ENCODE peak calls at places on chromosomes 5 and 9, in six cellular contexts. One of them, this sample, is unnamed.

GRCh38 chr5:126801992-126802294 is 25.0 kb downstream of the LMNB1 start:
- DNase-seq in tibial nerve: no peak
- DNase-seq in thyroid gland: no peak
- DNase-seq in Peyer's patch: no peak
- DNase-seq in lower leg skin: no peak
- DNase-seq in HCT116: no peak
- DNase-seq in this sample: peak; percentile 58

GRCh38 chr5:6676702-6677101 is 36.5 kb upstream of the TENT4A start:
- DNase-seq in tibial nerve: no peak
- DNase-seq in thyroid gland: no peak
- DNase-seq in Peyer's patch: no peak
- DNase-seq in lower leg skin: no peak
- DNase-seq in HCT116: no peak
- DNase-seq in this sample: no peak

GRCh38 chr5:166909926-166910325 is 1381.5 kb upstream of the WWC1 start:
- DNase-seq in tibial nerve: no peak
- DNase-seq in thyroid gland: no peak
- DNase-seq in Peyer's patch: no peak
- DNase-seq in lower leg skin: no peak
- DNase-seq in HCT116: no peak
- DNase-seq in this sample: no peak

GRCh38 chr9:111965566-111966019 is 69.0 kb downstream of the UGCG start:
- DNase-seq in tibial nerve: no peak
- DNase-seq in thyroid gland: no peak
- DNase-seq in Peyer's patch: no peak
- DNase-seq in lower leg skin: no peak
- DNase-seq in HCT116: peak; percentile 83
- DNase-seq in this sample: no peak

GRCh38 chr5:135034186-135034962 is at the start of gene PITX1:
- DNase-seq in tibial nerve: no peak
- DNase-seq in thyroid gland: peak; percentile 27
- DNase-seq in Peyer's patch: peak; percentile 71
- DNase-seq in lower leg skin: no peak
- DNase-seq in HCT116: peak; percentile 33
- DNase-seq in this sample: peak; percentile 67

GRCh38 chr9:129602598-129603415 is 18.1 kb downstream of the C9orf50 start:
- DNase-seq in tibial nerve: no peak
- DNase-seq in thyroid gland: no peak
- DNase-seq in Peyer's patch: no peak
- DNase-seq in lower leg skin: no peak
- DNase-seq in HCT116: no peak
- DNase-seq in this sample: no peak

GRCh38 chr9:31753756-31754155 is 630.7 kb upstream of the ACO1 start:
- DNase-seq in tibial nerve: no peak
- DNase-seq in thyroid gland: no peak
- DNase-seq in Peyer's patch: no peak
- DNase-seq in lower leg skin: no peak
- DNase-seq in HCT116: no peak
- DNase-seq in this sample: no peak

GRCh38 chr9:135601988-135602387 is 37.4 kb downstream of the GLT6D1 start:
- DNase-seq in tibial nerve: no peak
- DNase-seq in thyroid gland: no peak
- DNase-seq in Peyer's patch: no peak
- DNase-seq in lower leg skin: no peak
- DNase-seq in HCT116: no peak
- DNase-seq in this sample: no peak

GRCh38 chr9:38006163-38006562 is 62.9 kb downstream of the SHB start:
- DNase-seq in tibial nerve: no peak
- DNase-seq in thyroid gland: no peak
- DNase-seq in Peyer's patch: no peak
- DNase-seq in lower leg skin: no peak
- DNase-seq in HCT116: no peak
- DNase-seq in this sample: no peak

GRCh38 chr5:137561572-137561971 is 62.4 kb upstream of the SPOCK1 start:
- DNase-seq in tibial nerve: no peak
- DNase-seq in thyroid gland: no peak
- DNase-seq in Peyer's patch: no peak
- DNase-seq in lower leg skin: no peak
- DNase-seq in HCT116: no peak
- DNase-seq in this sample: no peak

GRCh38 chr9:105994970-105995369 is 300.6 kb downstream of the TMEM38B start:
- DNase-seq in tibial nerve: no peak
- DNase-seq in thyroid gland: peak; percentile 11
- DNase-seq in Peyer's patch: no peak
- DNase-seq in lower leg skin: no peak
- DNase-seq in HCT116: no peak
- DNase-seq in this sample: peak; percentile 6

GRCh38 chr9:97744710-97745708 is 47.9 kb upstream of the XPA start:
- DNase-seq in tibial nerve: no peak
- DNase-seq in thyroid gland: no peak
- DNase-seq in Peyer's patch: no peak
- DNase-seq in lower leg skin: no peak
- DNase-seq in HCT116: no peak
- DNase-seq in this sample: no peak

GRCh38 chr5:150092159-150092787 is 5.9 kb upstream of the CSF1R start:
- DNase-seq in tibial nerve: no peak
- DNase-seq in thyroid gland: no peak
- DNase-seq in Peyer's patch: no peak
- DNase-seq in lower leg skin: no peak
- DNase-seq in HCT116: no peak
- DNase-seq in this sample: no peak

GRCh38 chr5:125277494-125278154 is 531.2 kb upstream of the ZNF608 start:
- DNase-seq in tibial nerve: no peak
- DNase-seq in thyroid gland: no peak
- DNase-seq in Peyer's patch: no peak
- DNase-seq in lower leg skin: no peak
- DNase-seq in HCT116: peak; percentile 72
- DNase-seq in this sample: no peak

GRCh38 chr5:40733842-40734563 is 21.8 kb downstream of the TTC33 start:
- DNase-seq in tibial nerve: no peak
- DNase-seq in thyroid gland: no peak
- DNase-seq in Peyer's patch: no peak
- DNase-seq in lower leg skin: no peak
- DNase-seq in HCT116: no peak
- DNase-seq in this sample: no peak

GRCh38 chr9:131277673-131278420 is 1.5 kb upstream of the FAM78A start:
- DNase-seq in tibial nerve: peak; percentile 65
- DNase-seq in thyroid gland: peak; percentile 60
- DNase-seq in Peyer's patch: peak; percentile 68
- DNase-seq in lower leg skin: peak; percentile 74
- DNase-seq in HCT116: peak; percentile 35
- DNase-seq in this sample: peak; percentile 89

GRCh38 chr9:134053401-134053871 is 14.4 kb downstream of the BRD3 start:
- DNase-seq in tibial nerve: no peak
- DNase-seq in thyroid gland: peak; percentile 81
- DNase-seq in Peyer's patch: no peak
- DNase-seq in lower leg skin: no peak
- DNase-seq in HCT116: no peak
- DNase-seq in this sample: no peak

GRCh38 chr5:115988002-115988401 is 25.7 kb downstream of the LVRN start:
- DNase-seq in tibial nerve: no peak
- DNase-seq in thyroid gland: no peak
- DNase-seq in Peyer's patch: no peak
- DNase-seq in lower leg skin: no peak
- DNase-seq in HCT116: no peak
- DNase-seq in this sample: no peak

GRCh38 chr5:56142620-56143431 is 90.3 kb downstream of the ANKRD55 start:
- DNase-seq in tibial nerve: no peak
- DNase-seq in thyroid gland: peak; percentile 65
- DNase-seq in Peyer's patch: no peak
- DNase-seq in lower leg skin: no peak
- DNase-seq in HCT116: no peak
- DNase-seq in this sample: no peak

GRCh38 chr9:20200900-20201495 is 412.2 kb upstream of the SLC24A2 start:
- DNase-seq in tibial nerve: no peak
- DNase-seq in thyroid gland: no peak
- DNase-seq in Peyer's patch: no peak
- DNase-seq in lower leg skin: no peak
- DNase-seq in HCT116: no peak
- DNase-seq in this sample: peak; percentile 7

GRCh38 chr5:14445581-14446290 is 135.9 kb upstream of the OTULINL start:
- DNase-seq in tibial nerve: no peak
- DNase-seq in thyroid gland: no peak
- DNase-seq in Peyer's patch: no peak
- DNase-seq in lower leg skin: no peak
- DNase-seq in HCT116: no peak
- DNase-seq in this sample: no peak

GRCh38 chr5:82319192-82319591 is 41.0 kb upstream of the RPS23 start:
- DNase-seq in tibial nerve: no peak
- DNase-seq in thyroid gland: no peak
- DNase-seq in Peyer's patch: no peak
- DNase-seq in lower leg skin: no peak
- DNase-seq in HCT116: no peak
- DNase-seq in this sample: no peak

GRCh38 chr9:95071925-95072324 is 245.6 kb downstream of the FANCC start:
- DNase-seq in tibial nerve: no peak
- DNase-seq in thyroid gland: no peak
- DNase-seq in Peyer's patch: no peak
- DNase-seq in lower leg skin: no peak
- DNase-seq in HCT116: no peak
- DNase-seq in this sample: no peak

GRCh38 chr9:95071450-95071849 is 246.1 kb downstream of the FANCC start:
- DNase-seq in tibial nerve: no peak
- DNase-seq in thyroid gland: no peak
- DNase-seq in Peyer's patch: no peak
- DNase-seq in lower leg skin: peak; percentile 8
- DNase-seq in HCT116: no peak
- DNase-seq in this sample: no peak

GRCh38 chr9:95074632-95075269 is 242.8 kb downstream of the FANCC start:
- DNase-seq in tibial nerve: no peak
- DNase-seq in thyroid gland: peak; percentile 36
- DNase-seq in Peyer's patch: peak; percentile 79
- DNase-seq in lower leg skin: no peak
- DNase-seq in HCT116: no peak
- DNase-seq in this sample: no peak

GRCh38 chr9:95073918-95074317 is 243.6 kb downstream of the FANCC start:
- DNase-seq in tibial nerve: no peak
- DNase-seq in thyroid gland: no peak
- DNase-seq in Peyer's patch: no peak
- DNase-seq in lower leg skin: no peak
- DNase-seq in HCT116: no peak
- DNase-seq in this sample: no peak

DNA sequence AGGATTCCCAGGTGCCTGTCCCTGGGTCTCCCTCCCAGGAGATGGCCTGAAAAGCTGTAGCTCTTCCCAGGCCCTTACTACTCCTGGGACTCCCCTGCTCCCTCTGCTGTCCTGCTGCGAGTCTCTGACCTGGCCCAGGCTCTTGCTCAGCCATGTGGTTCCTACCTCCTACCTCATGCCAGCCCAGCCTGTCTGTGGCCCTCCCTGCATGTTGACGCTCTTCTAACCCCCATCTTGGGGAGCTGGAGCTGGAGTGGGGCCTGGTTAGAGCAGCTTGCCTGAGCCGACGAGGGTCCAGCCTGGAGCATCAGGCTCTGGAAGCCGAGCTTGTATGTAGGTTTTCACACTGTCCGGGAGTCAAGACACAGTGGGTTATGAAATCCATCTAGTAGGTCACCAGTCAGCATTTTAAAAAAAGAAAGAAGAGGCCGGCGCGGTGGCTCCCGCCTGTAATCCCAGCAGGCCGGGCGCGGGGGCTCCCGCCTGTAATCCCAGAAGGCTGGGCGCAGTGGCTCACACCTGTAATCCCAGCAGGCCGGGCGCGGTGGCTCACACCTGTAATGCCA is 244.4 kb downstream of the FANCC start:
- DNase-seq in tibial nerve: no peak
- DNase-seq in thyroid gland: no peak
- DNase-seq in Peyer's patch: peak; percentile 55
- DNase-seq in lower leg skin: no peak
- DNase-seq in HCT116: no peak
- DNase-seq in this sample: no peak
- TF ChIP-seq POLR2A in tibial nerve: no peak
- TF ChIP-seq POLR2A in thyroid gland: no peak
- TF ChIP-seq POLR2A in Peyer's patch: no peak
- TF ChIP-seq POLR2A in lower leg skin: no peak
- TF ChIP-seq POLR2A in HCT116: no peak
- TF ChIP-seq POLR2A in this sample: no peak

DNA sequence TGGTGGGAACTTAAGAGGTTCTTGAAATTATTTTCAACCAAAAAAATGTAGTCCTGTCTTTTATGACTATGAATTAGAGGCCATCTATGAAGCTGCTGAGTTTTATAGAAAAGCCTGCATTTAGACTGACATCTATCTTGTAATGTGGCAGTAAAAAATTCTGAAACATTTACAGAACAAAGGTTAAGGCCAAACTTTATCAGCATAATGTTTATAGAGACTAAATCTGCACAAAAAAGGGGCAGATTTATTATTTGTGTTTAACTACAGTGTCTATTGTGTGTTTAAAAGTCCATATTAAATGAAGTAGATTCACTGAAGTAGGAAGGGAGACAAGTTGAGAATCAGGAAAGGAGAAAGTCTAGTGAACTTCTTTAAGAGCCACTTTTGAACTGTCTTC is 37.3 kb upstream of the ANKRD34B start:
- DNase-seq in tibial nerve: no peak
- DNase-seq in thyroid gland: no peak
- DNase-seq in Peyer's patch: no peak
- DNase-seq in lower leg skin: no peak
- DNase-seq in HCT116: no peak
- DNase-seq in this sample: no peak
- TF ChIP-seq POLR2A in tibial nerve: no peak
- TF ChIP-seq POLR2A in thyroid gland: no peak
- TF ChIP-seq POLR2A in Peyer's patch: no peak
- TF ChIP-seq POLR2A in lower leg skin: no peak
- TF ChIP-seq POLR2A in HCT116: no peak
- TF ChIP-seq POLR2A in this sample: no peak

DNA sequence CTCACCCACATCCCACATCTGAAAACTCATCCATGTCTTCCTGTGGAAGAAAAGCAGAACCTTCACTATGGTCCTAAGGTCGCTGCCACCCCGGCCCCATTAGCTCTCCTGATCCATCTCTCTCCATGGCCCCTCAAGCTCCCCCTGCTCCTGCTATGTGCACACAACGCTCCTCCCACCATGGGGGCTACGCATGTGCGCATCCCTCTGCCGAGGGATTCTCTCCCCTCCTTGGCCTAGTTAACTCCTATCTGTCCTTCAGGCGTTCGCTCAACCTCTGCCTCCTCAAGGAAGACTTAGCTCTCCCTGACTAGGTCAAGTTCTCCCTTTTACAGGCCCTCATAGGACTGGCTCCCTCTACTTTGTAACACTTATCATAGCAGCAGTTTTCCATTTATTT is 9.8 kb downstream of the AKNA start:
- DNase-seq in tibial nerve: no peak
- DNase-seq in thyroid gland: no peak
- DNase-seq in Peyer's patch: peak; percentile 40
- DNase-seq in lower leg skin: no peak
- DNase-seq in HCT116: no peak
- DNase-seq in this sample: no peak
- TF ChIP-seq POLR2A in tibial nerve: no peak
- TF ChIP-seq POLR2A in thyroid gland: no peak
- TF ChIP-seq POLR2A in Peyer's patch: no peak
- TF ChIP-seq POLR2A in lower leg skin: no peak
- TF ChIP-seq POLR2A in HCT116: no peak
- TF ChIP-seq POLR2A in this sample: no peak

DNA sequence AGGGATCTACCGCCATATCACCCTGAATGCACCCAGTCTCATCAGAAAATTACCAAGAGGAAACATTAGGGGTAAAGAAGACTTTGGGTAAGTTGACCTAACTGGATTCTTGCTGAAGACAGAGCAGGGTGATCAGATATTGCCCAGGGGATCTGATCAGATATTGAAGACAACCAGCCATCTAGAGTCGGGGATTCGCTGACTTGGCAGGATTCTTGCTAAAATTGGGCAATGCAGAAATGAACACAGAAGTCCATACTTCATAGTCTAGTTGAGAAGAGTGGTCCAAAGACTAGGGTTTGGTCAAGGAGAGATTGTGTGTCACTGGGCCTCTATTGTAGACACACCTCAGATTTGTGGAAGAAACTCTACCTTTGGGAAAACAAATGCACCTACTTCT is 107.2 kb downstream of the SV2C start:
- DNase-seq in tibial nerve: no peak
- DNase-seq in thyroid gland: no peak
- DNase-seq in Peyer's patch: no peak
- DNase-seq in lower leg skin: no peak
- DNase-seq in HCT116: no peak
- DNase-seq in this sample: no peak
- TF ChIP-seq POLR2A in tibial nerve: no peak
- TF ChIP-seq POLR2A in thyroid gland: no peak
- TF ChIP-seq POLR2A in Peyer's patch: no peak
- TF ChIP-seq POLR2A in lower leg skin: no peak
- TF ChIP-seq POLR2A in HCT116: no peak
- TF ChIP-seq POLR2A in this sample: no peak

This sample was measured in erythroblast.